ENCODE peak calls at places on chromosomes 1 and 21, in ten cellular contexts. One of them, this sample, is unnamed.

GRCh38 chr1:238485062-238485905 is 594.6 kb upstream of the ZP4 start:
- DNase-seq in glomerular endothelial cell: no peak
- DNase-seq in left ventricle myocardium inferior: no peak
- DNase-seq in stimulated activated CD8-positive, alpha-beta memory T cell treated with anti-CD3 and anti-CD28 coated beads, Interleukin-4, amount 100 ng/mL, for 1 hour: no peak
- DNase-seq in hepatocyte: peak
- DNase-seq in fibroblast of villous mesenchyme: peak
- DNase-seq in HEK293T: no peak
- DNase-seq in foreskin fibroblast: no peak
- DNase-seq in MV-4-11: peak
- DNase-seq in RWPE2: no peak
- DNase-seq in this sample: peak

GRCh38 chr1:103937763-103938357 is 188.2 kb downstream of the AMY1C start:
- DNase-seq in MV-4-11: no peak
- DNase-seq in left ventricle myocardium inferior: no peak
- DNase-seq in foreskin fibroblast: no peak
- DNase-seq in hepatocyte: no peak
- DNase-seq in stimulated activated CD8-positive, alpha-beta memory T cell treated with anti-CD3 and anti-CD28 coated beads, Interleukin-4, amount 100 ng/mL, for 1 hour: no peak
- DNase-seq in fibroblast of villous mesenchyme: no peak
- DNase-seq in RWPE2: no peak
- DNase-seq in HEK293T: no peak
- DNase-seq in glomerular endothelial cell: no peak
- DNase-seq in this sample: no peak

GRCh38 chr1:107004421-107004820 is 52.1 kb upstream of the PRMT6 start:
- DNase-seq in hepatocyte: no peak
- DNase-seq in fibroblast of villous mesenchyme: no peak
- DNase-seq in HEK293T: no peak
- DNase-seq in glomerular endothelial cell: no peak
- DNase-seq in RWPE2: no peak
- DNase-seq in MV-4-11: peak
- DNase-seq in left ventricle myocardium inferior: no peak
- DNase-seq in foreskin fibroblast: no peak
- DNase-seq in stimulated activated CD8-positive, alpha-beta memory T cell treated with anti-CD3 and anti-CD28 coated beads, Interleukin-4, amount 100 ng/mL, for 1 hour: no peak
- DNase-seq in this sample: peak

GRCh38 chr1:38114231-38114630 is 67.6 kb upstream of the POU3F1 start:
- DNase-seq in HEK293T: no peak
- DNase-seq in foreskin fibroblast: no peak
- DNase-seq in MV-4-11: no peak
- DNase-seq in hepatocyte: no peak
- DNase-seq in RWPE2: no peak
- DNase-seq in fibroblast of villous mesenchyme: no peak
- DNase-seq in stimulated activated CD8-positive, alpha-beta memory T cell treated with anti-CD3 and anti-CD28 coated beads, Interleukin-4, amount 100 ng/mL, for 1 hour: no peak
- DNase-seq in left ventricle myocardium inferior: no peak
- DNase-seq in glomerular endothelial cell: no peak
- DNase-seq in this sample: no peak

GRCh38 chr1:85427358-85427757 is 37.6 kb downstream of the DDAH1 start:
- DNase-seq in fibroblast of villous mesenchyme: peak
- DNase-seq in MV-4-11: no peak
- DNase-seq in hepatocyte: no peak
- DNase-seq in foreskin fibroblast: no peak
- DNase-seq in RWPE2: no peak
- DNase-seq in left ventricle myocardium inferior: no peak
- DNase-seq in stimulated activated CD8-positive, alpha-beta memory T cell treated with anti-CD3 and anti-CD28 coated beads, Interleukin-4, amount 100 ng/mL, for 1 hour: no peak
- DNase-seq in HEK293T: no peak
- DNase-seq in glomerular endothelial cell: no peak
- DNase-seq in this sample: no peak

GRCh38 chr1:235407419-235407818 is 40.2 kb downstream of the TBCE start:
- DNase-seq in MV-4-11: no peak
- DNase-seq in foreskin fibroblast: no peak
- DNase-seq in hepatocyte: no peak
- DNase-seq in left ventricle myocardium inferior: no peak
- DNase-seq in fibroblast of villous mesenchyme: no peak
- DNase-seq in stimulated activated CD8-positive, alpha-beta memory T cell treated with anti-CD3 and anti-CD28 coated beads, Interleukin-4, amount 100 ng/mL, for 1 hour: no peak
- DNase-seq in HEK293T: no peak
- DNase-seq in RWPE2: no peak
- DNase-seq in glomerular endothelial cell: no peak
- DNase-seq in this sample: no peak

GRCh38 chr1:104125935-104126334 is 376.2 kb downstream of the AMY1C start:
- DNase-seq in foreskin fibroblast: no peak
- DNase-seq in HEK293T: no peak
- DNase-seq in left ventricle myocardium inferior: no peak
- DNase-seq in glomerular endothelial cell: no peak
- DNase-seq in fibroblast of villous mesenchyme: no peak
- DNase-seq in hepatocyte: no peak
- DNase-seq in stimulated activated CD8-positive, alpha-beta memory T cell treated with anti-CD3 and anti-CD28 coated beads, Interleukin-4, amount 100 ng/mL, for 1 hour: no peak
- DNase-seq in RWPE2: no peak
- DNase-seq in MV-4-11: no peak
- DNase-seq in this sample: no peak

GRCh38 chr1:82755671-82756070 is 954.9 kb downstream of the ADGRL2 start:
- DNase-seq in foreskin fibroblast: no peak
- DNase-seq in glomerular endothelial cell: no peak
- DNase-seq in HEK293T: no peak
- DNase-seq in hepatocyte: no peak
- DNase-seq in RWPE2: no peak
- DNase-seq in fibroblast of villous mesenchyme: no peak
- DNase-seq in MV-4-11: no peak
- DNase-seq in stimulated activated CD8-positive, alpha-beta memory T cell treated with anti-CD3 and anti-CD28 coated beads, Interleukin-4, amount 100 ng/mL, for 1 hour: no peak
- DNase-seq in left ventricle myocardium inferior: no peak
- DNase-seq in this sample: no peak

GRCh38 chr1:21058035-21058793 is 118.5 kb downstream of the EIF4G3 start:
- DNase-seq in foreskin fibroblast: no peak
- DNase-seq in fibroblast of villous mesenchyme: peak
- DNase-seq in HEK293T: no peak
- DNase-seq in stimulated activated CD8-positive, alpha-beta memory T cell treated with anti-CD3 and anti-CD28 coated beads, Interleukin-4, amount 100 ng/mL, for 1 hour: no peak
- DNase-seq in glomerular endothelial cell: no peak
- DNase-seq in MV-4-11: no peak
- DNase-seq in RWPE2: no peak
- DNase-seq in hepatocyte: no peak
- DNase-seq in left ventricle myocardium inferior: no peak
- DNase-seq in this sample: no peak

GRCh38 chr21:42799516-42799915 is 79.8 kb downstream of the WDR4 start:
- DNase-seq in fibroblast of villous mesenchyme: no peak
- DNase-seq in foreskin fibroblast: no peak
- DNase-seq in left ventricle myocardium inferior: no peak
- DNase-seq in stimulated activated CD8-positive, alpha-beta memory T cell treated with anti-CD3 and anti-CD28 coated beads, Interleukin-4, amount 100 ng/mL, for 1 hour: no peak
- DNase-seq in HEK293T: no peak
- DNase-seq in glomerular endothelial cell: no peak
- DNase-seq in hepatocyte: no peak
- DNase-seq in MV-4-11: no peak
- DNase-seq in RWPE2: no peak
- DNase-seq in this sample: no peak

GRCh38 chr1:150706091-150706490 is 9.1 kb upstream of the GOLPH3L start:
- DNase-seq in glomerular endothelial cell: no peak
- DNase-seq in foreskin fibroblast: no peak
- DNase-seq in RWPE2: no peak
- DNase-seq in left ventricle myocardium inferior: no peak
- DNase-seq in MV-4-11: no peak
- DNase-seq in fibroblast of villous mesenchyme: no peak
- DNase-seq in HEK293T: no peak
- DNase-seq in stimulated activated CD8-positive, alpha-beta memory T cell treated with anti-CD3 and anti-CD28 coated beads, Interleukin-4, amount 100 ng/mL, for 1 hour: no peak
- DNase-seq in hepatocyte: no peak
- DNase-seq in this sample: no peak

GRCh38 chr21:39837861-39838359 is 29.3 kb upstream of the PCP4 start:
- DNase-seq in left ventricle myocardium inferior: no peak
- DNase-seq in fibroblast of villous mesenchyme: no peak
- DNase-seq in HEK293T: no peak
- DNase-seq in hepatocyte: peak
- DNase-seq in stimulated activated CD8-positive, alpha-beta memory T cell treated with anti-CD3 and anti-CD28 coated beads, Interleukin-4, amount 100 ng/mL, for 1 hour: no peak
- DNase-seq in foreskin fibroblast: no peak
- DNase-seq in MV-4-11: no peak
- DNase-seq in glomerular endothelial cell: no peak
- DNase-seq in RWPE2: no peak
- DNase-seq in this sample: no peak

GRCh38 chr1:20079661-20080305 is 9.8 kb downstream of the PLA2G5 start:
- DNase-seq in RWPE2: no peak
- DNase-seq in stimulated activated CD8-positive, alpha-beta memory T cell treated with anti-CD3 and anti-CD28 coated beads, Interleukin-4, amount 100 ng/mL, for 1 hour: no peak
- DNase-seq in foreskin fibroblast: no peak
- DNase-seq in MV-4-11: no peak
- DNase-seq in left ventricle myocardium inferior: no peak
- DNase-seq in fibroblast of villous mesenchyme: no peak
- DNase-seq in HEK293T: no peak
- DNase-seq in glomerular endothelial cell: no peak
- DNase-seq in hepatocyte: no peak
- DNase-seq in this sample: no peak

GRCh38 chr1:236141447-236142357 is 637 bp upstream of the GPR137B start:
- DNase-seq in stimulated activated CD8-positive, alpha-beta memory T cell treated with anti-CD3 and anti-CD28 coated beads, Interleukin-4, amount 100 ng/mL, for 1 hour: no peak
- DNase-seq in MV-4-11: no peak
- DNase-seq in RWPE2: no peak
- DNase-seq in left ventricle myocardium inferior: no peak
- DNase-seq in fibroblast of villous mesenchyme: peak
- DNase-seq in glomerular endothelial cell: no peak
- DNase-seq in foreskin fibroblast: peak
- DNase-seq in hepatocyte: peak
- DNase-seq in HEK293T: peak
- DNase-seq in this sample: peak

GRCh38 chr1:9539165-9539828 is at the start of gene SLC25A33:
- DNase-seq in stimulated activated CD8-positive, alpha-beta memory T cell treated with anti-CD3 and anti-CD28 coated beads, Interleukin-4, amount 100 ng/mL, for 1 hour: peak
- DNase-seq in fibroblast of villous mesenchyme: peak
- DNase-seq in hepatocyte: peak
- DNase-seq in RWPE2: peak
- DNase-seq in foreskin fibroblast: peak
- DNase-seq in glomerular endothelial cell: peak
- DNase-seq in MV-4-11: peak
- DNase-seq in left ventricle myocardium inferior: peak
- DNase-seq in HEK293T: peak
- DNase-seq in this sample: peak

GRCh38 chr1:76864383-76864782 is 2.9 kb upstream of the ST6GALNAC5 start:
- DNase-seq in hepatocyte: no peak
- DNase-seq in left ventricle myocardium inferior: no peak
- DNase-seq in glomerular endothelial cell: no peak
- DNase-seq in RWPE2: no peak
- DNase-seq in stimulated activated CD8-positive, alpha-beta memory T cell treated with anti-CD3 and anti-CD28 coated beads, Interleukin-4, amount 100 ng/mL, for 1 hour: no peak
- DNase-seq in fibroblast of villous mesenchyme: no peak
- DNase-seq in foreskin fibroblast: no peak
- DNase-seq in MV-4-11: no peak
- DNase-seq in HEK293T: no peak
- DNase-seq in this sample: no peak

GRCh38 chr1:10087210-10087609 is 54.5 kb downstream of the UBE4B start:
- DNase-seq in glomerular endothelial cell: no peak
- DNase-seq in stimulated activated CD8-positive, alpha-beta memory T cell treated with anti-CD3 and anti-CD28 coated beads, Interleukin-4, amount 100 ng/mL, for 1 hour: no peak
- DNase-seq in MV-4-11: no peak
- DNase-seq in fibroblast of villous mesenchyme: no peak
- DNase-seq in HEK293T: no peak
- DNase-seq in left ventricle myocardium inferior: no peak
- DNase-seq in RWPE2: no peak
- DNase-seq in foreskin fibroblast: no peak
- DNase-seq in hepatocyte: no peak
- DNase-seq in this sample: no peak

GRCh38 chr1:17696417-17697301 is 58.5 kb upstream of the ACTL8 start:
- DNase-seq in hepatocyte: peak
- DNase-seq in foreskin fibroblast: peak
- DNase-seq in HEK293T: peak
- DNase-seq in fibroblast of villous mesenchyme: peak
- DNase-seq in left ventricle myocardium inferior: no peak
- DNase-seq in MV-4-11: no peak
- DNase-seq in glomerular endothelial cell: peak
- DNase-seq in RWPE2: no peak
- DNase-seq in stimulated activated CD8-positive, alpha-beta memory T cell treated with anti-CD3 and anti-CD28 coated beads, Interleukin-4, amount 100 ng/mL, for 1 hour: no peak
- DNase-seq in this sample: peak

GRCh38 chr1:84141177-84142003 is 2.7 kb upstream of the PRKACB start:
- DNase-seq in foreskin fibroblast: no peak
- DNase-seq in hepatocyte: no peak
- DNase-seq in glomerular endothelial cell: no peak
- DNase-seq in left ventricle myocardium inferior: no peak
- DNase-seq in HEK293T: no peak
- DNase-seq in fibroblast of villous mesenchyme: no peak
- DNase-seq in MV-4-11: peak
- DNase-seq in stimulated activated CD8-positive, alpha-beta memory T cell treated with anti-CD3 and anti-CD28 coated beads, Interleukin-4, amount 100 ng/mL, for 1 hour: no peak
- DNase-seq in RWPE2: no peak
- DNase-seq in this sample: peak

GRCh38 chr1:203278087-203278884 is 27.0 kb upstream of the BTG2 start:
- DNase-seq in HEK293T: no peak
- DNase-seq in MV-4-11: peak
- DNase-seq in hepatocyte: peak
- DNase-seq in RWPE2: no peak
- DNase-seq in glomerular endothelial cell: no peak
- DNase-seq in left ventricle myocardium inferior: peak
- DNase-seq in stimulated activated CD8-positive, alpha-beta memory T cell treated with anti-CD3 and anti-CD28 coated beads, Interleukin-4, amount 100 ng/mL, for 1 hour: no peak
- DNase-seq in foreskin fibroblast: peak
- DNase-seq in fibroblast of villous mesenchyme: peak
- DNase-seq in this sample: peak

GRCh38 chr1:115679141-115679611 is 37.4 kb downstream of the VANGL1 start:
- DNase-seq in hepatocyte: peak
- DNase-seq in fibroblast of villous mesenchyme: peak
- DNase-seq in RWPE2: no peak
- DNase-seq in left ventricle myocardium inferior: peak
- DNase-seq in glomerular endothelial cell: no peak
- DNase-seq in HEK293T: no peak
- DNase-seq in stimulated activated CD8-positive, alpha-beta memory T cell treated with anti-CD3 and anti-CD28 coated beads, Interleukin-4, amount 100 ng/mL, for 1 hour: no peak
- DNase-seq in MV-4-11: no peak
- DNase-seq in foreskin fibroblast: peak
- DNase-seq in this sample: peak

GRCh38 chr1:110916669-110917306 is 43.8 kb downstream of the CD53 start:
- DNase-seq in foreskin fibroblast: peak
- DNase-seq in stimulated activated CD8-positive, alpha-beta memory T cell treated with anti-CD3 and anti-CD28 coated beads, Interleukin-4, amount 100 ng/mL, for 1 hour: no peak
- DNase-seq in HEK293T: no peak
- DNase-seq in left ventricle myocardium inferior: no peak
- DNase-seq in fibroblast of villous mesenchyme: peak
- DNase-seq in glomerular endothelial cell: no peak
- DNase-seq in hepatocyte: peak
- DNase-seq in RWPE2: no peak
- DNase-seq in MV-4-11: peak
- DNase-seq in this sample: peak

GRCh38 chr21:27502801-27503200 is 535.9 kb upstream of the ADAMTS5 start:
- DNase-seq in MV-4-11: no peak
- DNase-seq in foreskin fibroblast: no peak
- DNase-seq in glomerular endothelial cell: no peak
- DNase-seq in HEK293T: no peak
- DNase-seq in hepatocyte: no peak
- DNase-seq in fibroblast of villous mesenchyme: no peak
- DNase-seq in stimulated activated CD8-positive, alpha-beta memory T cell treated with anti-CD3 and anti-CD28 coated beads, Interleukin-4, amount 100 ng/mL, for 1 hour: no peak
- DNase-seq in left ventricle myocardium inferior: no peak
- DNase-seq in RWPE2: no peak
- DNase-seq in this sample: no peak

GRCh38 chr1:246219508-246220030 is 287.5 kb downstream of the SMYD3 start:
- DNase-seq in left ventricle myocardium inferior: no peak
- DNase-seq in foreskin fibroblast: peak
- DNase-seq in hepatocyte: peak
- DNase-seq in RWPE2: no peak
- DNase-seq in stimulated activated CD8-positive, alpha-beta memory T cell treated with anti-CD3 and anti-CD28 coated beads, Interleukin-4, amount 100 ng/mL, for 1 hour: no peak
- DNase-seq in fibroblast of villous mesenchyme: peak
- DNase-seq in glomerular endothelial cell: no peak
- DNase-seq in MV-4-11: peak
- DNase-seq in HEK293T: no peak
- DNase-seq in this sample: no peak